ENCODE peak calls at places on chromosomes 2 and 18, in four cellular contexts. P, W, G and I are unnamed samples.

GRCh38 chr2:180449171-180449570 is 442.1 kb upstream of the CWC22 start:
- DNase-seq in P (peak; percentile 23), W (no peak), G (no peak), I (no peak)

GRCh38 chr2:232447091-232447620 is 8.8 kb upstream of the ALPI start:
- DNase-seq in P (no peak), W (no peak), G (no peak), I (no peak)

GRCh38 chr2:216081-216480 is 47.8 kb downstream of the SH3YL1 start:
- DNase-seq in P (no peak), W (no peak), G (no peak), I (no peak)

GRCh38 chr2:42971947-42972736 is 179.8 kb upstream of the HAAO start:
- DNase-seq in P (peak; percentile 33), W (peak; percentile 43), G (no peak), I (no peak)

GRCh38 chr18:46939337-46939963 is 22.0 kb downstream of the KATNAL2 start:
- DNase-seq in P (peak; percentile 88), W (peak; percentile 87), G (no peak), I (no peak)

GRCh38 chr2:142220901-142221300 is 90.1 kb upstream of the LRP1B start:
- DNase-seq in P (peak; percentile 4), W (peak; percentile 91), G (no peak), I (no peak)

GRCh38 chr2:173955004-173955403 is 10.2 kb downstream of the SP3 start:
- DNase-seq in P (no peak), W (no peak), G (peak; percentile 85), I (no peak)

GRCh38 chr2:146997488-146997887 is 847.3 kb upstream of the ACVR2A start:
- DNase-seq in P (no peak), W (no peak), G (no peak), I (no peak)

GRCh38 chr18:74499633-74500032 is 3.5 kb downstream of the CNDP2 start:
- DNase-seq in P (peak; percentile 58), W (no peak), G (peak; percentile 88), I (no peak)